ENCODE peak calls at places on chromosomes 13 and 19, in six cellular contexts. O is AG08395; H is activated CD4-positive, alpha-beta memory T cell treated with anti-CD3 and anti-CD28 coated beads for 36 hours; M is NCI-H510A; N is NCI-H1105; X is T-cell. U is an unnamed sample.
A peak's percentile ranks its signal among the peaks of the same experiment; 100 is the strongest.

GRCh38 chr19:47275866-47276461 is 1.3 kb downstream of the INAFM1 start:
- DNase-seq in O (peak; percentile 16), M (no peak), X (no peak), N (no peak), H (no peak), U (no peak)

GRCh38 chr19:55536951-55537740 is at the start of gene SBK2:
- DNase-seq in M (no peak), O (no peak), X (no peak), N (no peak), H (no peak), U (no peak)

GRCh38 chr13:27261376-27261775 is 9.3 kb upstream of the RASL11A start:
- DNase-seq in H (no peak), X (no peak), N (no peak), O (no peak), M (no peak), U (no peak)

GRCh38 chr19:32878988-32879387 is 9.4 kb upstream of the SLC7A9 start:
- DNase-seq in H (no peak), O (no peak), N (no peak), X (no peak), M (no peak), U (no peak)

GRCh38 chr13:111118898-111119607 is 3.9 kb downstream of the ARHGEF7 start:
- DNase-seq in O (no peak), N (no peak), H (no peak), M (no peak), X (no peak), U (no peak)

GRCh38 chr13:37978680-37979079 is 109.1 kb upstream of the TRPC4 start:
- DNase-seq in N (no peak), O (no peak), H (no peak), X (no peak), M (no peak), U (no peak)

GRCh38 chr19:54431255-54431838 is 16.1 kb downstream of the TTYH1 start:
- DNase-seq in N (no peak), M (no peak), H (no peak), O (no peak), X (no peak), U (no peak)

GRCh38 chr13:27270594-27271520 is at the start of gene RASL11A:
- DNase-seq in O (peak; percentile 88), H (peak; percentile 73), X (peak; percentile 65), M (peak; percentile 67), N (peak; percentile 46), U (peak; percentile 60)

GRCh38 chr13:99322297-99323103 is 15.3 kb upstream of the GPR183 start:
- DNase-seq in N (no peak), H (peak; percentile 53), X (no peak), M (no peak), O (peak; percentile 87), U (no peak)

GRCh38 chr13:85709721-85710120 is 89.5 kb downstream of the SLITRK6 start:
- DNase-seq in N (no peak), H (no peak), X (no peak), O (no peak), M (no peak), U (no peak)

GRCh38 chr19:16338470-16339360 is 14.1 kb downstream of the KLF2 start:
- DNase-seq in H (peak; percentile 88), M (no peak), X (peak; percentile 48), O (peak; percentile 91), N (no peak), U (peak; percentile 89)

GRCh38 chr13:30676672-30677071 is 58.7 kb upstream of the ALOX5AP start:
- DNase-seq in O (no peak), M (no peak), N (no peak), H (no peak), X (no peak), U (no peak)

GRCh38 chr13:26619321-26619720 is 61.8 kb downstream of the WASF3 start:
- DNase-seq in X (no peak), M (no peak), H (no peak), O (peak; percentile 76), N (no peak), U (no peak)

GRCh38 chr19:41265376-41266153 is 1.4 kb downstream of the HNRNPUL1 start:
- DNase-seq in M (no peak), N (no peak), X (no peak), H (peak; percentile 16), O (peak; percentile 13), U (no peak)